ENCODE peak calls at places on chromosomes 11 and 22, in four cellular contexts. I is dermis microvascular lymphatic vessel endothelial cell; T is activated CD4-positive, alpha-beta memory T cell treated with anti-CD3 and anti-CD28 coated beads for 36 hours; M is NCI-H2081 treated with DMSO at 0.1 percent for 48 hours. F is an unnamed sample.

GRCh38 chr11:68373810-68374501 is 61.6 kb downstream of the LRP5 start:
- DNase-seq in I (no peak), T (no peak), M (no peak), F (no peak)

GRCh38 chr22:30934053-30934452 is 34.5 kb downstream of the MORC2 start:
- DNase-seq in I (no peak), T (no peak), M (no peak), F (no peak)

GRCh38 chr22:39266398-39267030 is 21.7 kb upstream of the PDGFB start:
- DNase-seq in I (no peak), T (peak), M (no peak), F (no peak)

GRCh38 chr11:124108158-124108557 is 7.1 kb upstream of the VWA5A start:
- DNase-seq in I (peak), T (peak), M (peak), F (peak)

GRCh38 chr11:74682731-74683278 is 48.4 kb downstream of the CHRDL2 start:
- DNase-seq in I (no peak), T (no peak), M (no peak), F (no peak)

GRCh38 chr11:19907839-19908238 is 195.2 kb downstream of the NAV2 start:
- DNase-seq in I (no peak), T (no peak), M (no peak), F (no peak)

GRCh38 chr22:28627791-28628190 is 51.8 kb downstream of the TTC28 start:
- DNase-seq in I (no peak), T (no peak), M (no peak), F (no peak)

GRCh38 chr11:57180141-57180561 is 1.6 kb upstream of the LRRC55 start:
- DNase-seq in I (no peak), T (no peak), M (no peak), F (no peak)

GRCh38 chr11:81246937-81247336 is 1486.7 kb downstream of the FAM181B start:
- DNase-seq in I (no peak), T (no peak), M (no peak), F (no peak)

GRCh38 chr11:78451371-78452150 is 33.9 kb upstream of the GAB2 start:
- DNase-seq in I (no peak), T (no peak), M (no peak), F (no peak)

GRCh38 chr11:11349870-11350325 is 3.2 kb downstream of the CSNK2A3 start:
- DNase-seq in I (peak), T (no peak), M (no peak), F (peak)

GRCh38 chr11:78696177-78696576 is 121.5 kb upstream of the NARS2 start:
- DNase-seq in I (no peak), T (no peak), M (no peak), F (no peak)

GRCh38 chr11:65586676-65587075 is 8.9 kb downstream of the KCNK7 start:
- DNase-seq in I (no peak), T (no peak), M (no peak), F (no peak)

GRCh38 chr22:29587938-29588699 is 7.2 kb upstream of the NIPSNAP1 start:
- DNase-seq in I (no peak), T (no peak), M (no peak), F (no peak)

GRCh38 chr11:44236261-44236660 is 73.7 kb downstream of the ALX4 start:
- DNase-seq in I (no peak), T (no peak), M (no peak), F (no peak)

F was measured in pulmonary artery endothelial cell.